ENCODE peak calls at places on chromosomes 6 and 20, in five cellular contexts. One of them, this sample, is unnamed.

GRCh38 chr6:39847216-39847615 is 55.0 kb downstream of the DAAM2 start:
- DNase-seq in H1: no peak
- DNase-seq in endodermal cell: peak; percentile 62
- DNase-seq in GM23248: peak; percentile 22
- DNase-seq in A673: no peak
- DNase-seq in this sample: peak; percentile 55

GRCh38 chr6:36319436-36319762 is 17.3 kb downstream of the BNIP5 start:
- DNase-seq in H1: no peak
- DNase-seq in GM23248: no peak
- DNase-seq in A673: no peak
- DNase-seq in endodermal cell: no peak
- DNase-seq in this sample: no peak

GRCh38 chr6:79506251-79506650 is 31.0 kb downstream of the LCA5 start:
- DNase-seq in A673: no peak
- DNase-seq in GM23248: peak; percentile 25
- DNase-seq in endodermal cell: no peak
- DNase-seq in H1: no peak
- DNase-seq in this sample: no peak

GRCh38 chr6:25253371-25253770 is 25.8 kb upstream of the CARMIL1 start:
- DNase-seq in GM23248: no peak
- DNase-seq in H1: no peak
- DNase-seq in A673: no peak
- DNase-seq in endodermal cell: no peak
- DNase-seq in this sample: no peak

GRCh38 chr6:38973178-38974057 is 75.2 kb upstream of the GLP1R start:
- DNase-seq in H1: no peak
- DNase-seq in A673: peak; percentile 63
- DNase-seq in GM23248: peak; percentile 72
- DNase-seq in endodermal cell: no peak
- DNase-seq in this sample: no peak

GRCh38 chr6:80605165-80605989 is 498.9 kb downstream of the BCKDHB start:
- DNase-seq in endodermal cell: no peak
- DNase-seq in A673: peak; percentile 74
- DNase-seq in GM23248: peak; percentile 55
- DNase-seq in H1: no peak
- DNase-seq in this sample: no peak

GRCh38 chr6:66128676-66129075 is 421.6 kb upstream of the EYS start:
- DNase-seq in endodermal cell: no peak
- DNase-seq in H1: no peak
- DNase-seq in A673: no peak
- DNase-seq in GM23248: no peak
- DNase-seq in this sample: no peak

GRCh38 chr6:89260832-89261231 is 43.7 kb upstream of the GABRR1 start:
- DNase-seq in A673: peak; percentile 31
- DNase-seq in GM23248: peak; percentile 12
- DNase-seq in H1: no peak
- DNase-seq in endodermal cell: no peak
- DNase-seq in this sample: no peak

GRCh38 chr6:14723535-14724086 is 522.3 kb upstream of the JARID2 start:
- DNase-seq in endodermal cell: no peak
- DNase-seq in GM23248: no peak
- DNase-seq in A673: no peak
- DNase-seq in H1: no peak
- DNase-seq in this sample: no peak

GRCh38 chr6:106516629-106517028 is 112.7 kb downstream of the RTN4IP1 start:
- DNase-seq in A673: no peak
- DNase-seq in endodermal cell: no peak
- DNase-seq in H1: no peak
- DNase-seq in GM23248: no peak
- DNase-seq in this sample: no peak

DNA sequence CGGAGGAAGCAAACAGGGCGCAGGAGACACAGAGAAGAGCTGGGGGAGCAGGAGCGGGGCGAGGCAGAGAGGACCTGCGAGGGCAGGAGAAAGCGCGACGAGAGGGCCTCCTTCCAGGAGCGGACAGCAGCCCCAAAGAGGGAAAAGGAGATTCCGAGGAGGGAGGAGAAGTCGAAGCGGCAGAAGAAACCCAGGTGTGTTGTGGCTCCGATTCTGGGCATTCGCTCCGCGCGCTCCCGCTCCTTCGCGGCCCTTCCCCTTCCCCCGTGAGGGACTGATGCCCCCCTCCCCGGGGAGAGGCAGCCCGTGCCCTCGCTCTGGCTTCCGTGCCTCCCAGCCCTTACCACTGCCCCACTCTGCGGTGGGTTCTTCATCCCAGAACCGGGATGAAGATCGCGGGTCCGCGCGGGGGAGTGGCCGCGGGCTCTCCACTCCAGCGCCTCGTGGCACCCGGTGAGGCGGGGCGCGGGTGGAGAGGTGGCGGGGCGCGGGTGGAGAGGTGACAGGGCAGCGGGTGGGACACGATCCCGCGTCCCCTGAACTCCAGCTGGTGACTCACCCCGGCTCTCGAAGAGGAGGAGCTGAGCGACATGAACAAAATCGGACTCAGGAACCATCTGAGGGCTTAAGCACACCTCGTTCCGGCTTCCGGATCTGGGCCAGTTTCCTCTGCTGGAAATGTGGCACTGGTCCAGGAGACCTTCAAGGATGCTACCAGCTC is 22.4 kb downstream of the TMC2 start:
- DNase-seq in H1: no peak
- DNase-seq in GM23248: peak; percentile 38
- DNase-seq in A673: peak; percentile 16
- DNase-seq in endodermal cell: peak; percentile 72
- DNase-seq in this sample: no peak
- H3K4me3 ChIP-seq in H1: peak overlapping the region; percentile 49
- H3K4me3 ChIP-seq in GM23248: no peak overlapping the region
- H3K4me3 ChIP-seq in A673: peak overlapping the region; percentile 23
- H3K4me3 ChIP-seq in endodermal cell: peak overlapping the region; percentile 72
- H3K4me3 ChIP-seq in this sample: peak overlapping the region; percentile 46

GRCh38 chr20:31678389-31679356 is 41.0 kb downstream of the COX4I2 start:
- DNase-seq in endodermal cell: peak; percentile 55
- DNase-seq in GM23248: no peak
- DNase-seq in A673: no peak
- DNase-seq in H1: no peak
- DNase-seq in this sample: no peak
- H3K27ac ChIP-seq in endodermal cell: no peak overlapping the region
- H3K27ac ChIP-seq in GM23248: no peak overlapping the region
- H3K27ac ChIP-seq in A673: no peak overlapping the region
- H3K27ac ChIP-seq in H1: peak overlapping the region; percentile 15
- H3K27ac ChIP-seq in this sample: peak overlapping the region; percentile 95

GRCh38 chr6:50143011-50143719 is 93.4 kb upstream of the DEFB112 start:
- DNase-seq in GM23248: no peak
- DNase-seq in A673: no peak
- DNase-seq in H1: no peak
- DNase-seq in endodermal cell: no peak
- DNase-seq in this sample: no peak

GRCh38 chr6:50145125-50145524 is 95.4 kb upstream of the DEFB112 start:
- DNase-seq in A673: peak; percentile 4
- DNase-seq in GM23248: peak; percentile 27
- DNase-seq in endodermal cell: no peak
- DNase-seq in H1: no peak
- DNase-seq in this sample: no peak

GRCh38 chr6:50135968-50136367 is 86.2 kb upstream of the DEFB112 start:
- DNase-seq in endodermal cell: no peak
- DNase-seq in GM23248: no peak
- DNase-seq in A673: no peak
- DNase-seq in H1: no peak
- DNase-seq in this sample: no peak

GRCh38 chr6:50141100-50141499 is 91.4 kb upstream of the DEFB112 start:
- DNase-seq in endodermal cell: no peak
- DNase-seq in GM23248: no peak
- DNase-seq in A673: no peak
- DNase-seq in H1: no peak
- DNase-seq in this sample: no peak
- H3K4me3 ChIP-seq in endodermal cell: no peak overlapping the region
- H3K4me3 ChIP-seq in GM23248: no peak overlapping the region
- H3K4me3 ChIP-seq in A673: no peak overlapping the region
- H3K4me3 ChIP-seq in H1: no peak overlapping the region
- H3K4me3 ChIP-seq in this sample: no peak overlapping the region

GRCh38 chr20:4811661-4812181 is 90.0 kb downstream of the PRND start:
- DNase-seq in H1: no peak
- DNase-seq in GM23248: no peak
- DNase-seq in A673: no peak
- DNase-seq in endodermal cell: no peak
- DNase-seq in this sample: peak; percentile 72

GRCh38 chr20:4812216-4812615 is 90.5 kb downstream of the PRND start:
- DNase-seq in endodermal cell: no peak
- DNase-seq in H1: no peak
- DNase-seq in GM23248: no peak
- DNase-seq in A673: no peak
- DNase-seq in this sample: no peak

GRCh38 chr20:4813076-4813838 is 91.5 kb downstream of the PRND start:
- DNase-seq in A673: no peak
- DNase-seq in endodermal cell: no peak
- DNase-seq in GM23248: no peak
- DNase-seq in H1: no peak
- DNase-seq in this sample: no peak

GRCh38 chr20:4811257-4811656 is 89.5 kb downstream of the PRND start:
- DNase-seq in H1: no peak
- DNase-seq in endodermal cell: no peak
- DNase-seq in GM23248: no peak
- DNase-seq in A673: no peak
- DNase-seq in this sample: no peak

DNA sequence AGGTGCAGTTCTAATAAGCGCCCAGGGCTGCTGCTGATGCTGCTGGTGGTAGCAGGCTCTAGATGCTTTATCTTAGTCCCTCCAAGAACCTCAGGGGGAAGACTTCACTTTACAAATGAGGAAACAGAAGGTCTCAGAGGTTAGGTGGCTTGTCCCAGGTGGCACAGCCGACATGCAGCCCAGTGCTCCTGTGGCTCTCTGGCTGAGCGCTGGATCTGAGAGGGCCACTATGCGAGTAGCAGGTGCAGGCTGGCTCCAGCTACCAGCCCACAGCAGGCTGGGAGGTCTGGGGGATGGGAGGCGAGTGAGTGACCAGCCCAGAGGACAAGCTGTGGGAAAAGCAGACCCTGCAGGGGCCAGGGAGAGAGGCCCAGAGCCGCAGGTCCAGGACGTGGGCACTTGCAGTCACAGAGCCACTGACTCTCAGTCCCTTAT is 90.9 kb downstream of the PRND start:
- DNase-seq in endodermal cell: no peak
- DNase-seq in GM23248: no peak
- DNase-seq in H1: no peak
- DNase-seq in A673: no peak
- DNase-seq in this sample: no peak
- H3K27ac ChIP-seq in endodermal cell: no peak overlapping the region
- H3K27ac ChIP-seq in GM23248: no peak overlapping the region
- H3K27ac ChIP-seq in H1: no peak overlapping the region
- H3K27ac ChIP-seq in A673: no peak overlapping the region
- H3K27ac ChIP-seq in this sample: peak overlapping the region; percentile 69

GRCh38 chr6:170146640-170147039 is 144.2 kb downstream of the DLL1 start:
- DNase-seq in H1: no peak
- DNase-seq in A673: no peak
- DNase-seq in GM23248: no peak
- DNase-seq in endodermal cell: peak; percentile 31
- DNase-seq in this sample: no peak

GRCh38 chr6:170147056-170147787 is 143.7 kb downstream of the DLL1 start:
- DNase-seq in GM23248: peak; percentile 52
- DNase-seq in H1: no peak
- DNase-seq in endodermal cell: peak; percentile 44
- DNase-seq in A673: no peak
- DNase-seq in this sample: no peak

GRCh38 chr6:170148709-170149470 is 142.0 kb downstream of the DLL1 start:
- DNase-seq in GM23248: no peak
- DNase-seq in endodermal cell: peak; percentile 44
- DNase-seq in H1: no peak
- DNase-seq in A673: no peak
- DNase-seq in this sample: no peak

GRCh38 chr6:170149681-170150589 is 140.9 kb downstream of the DLL1 start:
- DNase-seq in GM23248: no peak
- DNase-seq in H1: no peak
- DNase-seq in A673: no peak
- DNase-seq in endodermal cell: no peak
- DNase-seq in this sample: peak; percentile 9

GRCh38 chr6:170147832-170148708 is 142.8 kb downstream of the DLL1 start:
- DNase-seq in endodermal cell: peak; percentile 82
- DNase-seq in H1: no peak
- DNase-seq in GM23248: no peak
- DNase-seq in A673: no peak
- DNase-seq in this sample: no peak
- H3K4me3 ChIP-seq in endodermal cell: no peak overlapping the region
- H3K4me3 ChIP-seq in H1: no peak overlapping the region
- H3K4me3 ChIP-seq in GM23248: no peak overlapping the region
- H3K4me3 ChIP-seq in A673: no peak overlapping the region
- H3K4me3 ChIP-seq in this sample: peak overlapping the region; percentile 17

GRCh38 chr20:10671221-10671849 is 2.5 kb downstream of the JAG1 start:
- DNase-seq in H1: no peak
- DNase-seq in endodermal cell: peak; percentile 88
- DNase-seq in GM23248: peak; percentile 96
- DNase-seq in A673: peak; percentile 92
- DNase-seq in this sample: peak; percentile 70

GRCh38 chr20:10668677-10669368 is 5.0 kb downstream of the JAG1 start:
- DNase-seq in A673: no peak
- DNase-seq in H1: no peak
- DNase-seq in GM23248: no peak
- DNase-seq in endodermal cell: no peak
- DNase-seq in this sample: no peak

GRCh38 chr20:10669843-10670446 is 3.9 kb downstream of the JAG1 start:
- DNase-seq in GM23248: no peak
- DNase-seq in endodermal cell: no peak
- DNase-seq in H1: no peak
- DNase-seq in A673: peak; percentile 52
- DNase-seq in this sample: no peak

GRCh38 chr20:10671850-10672578 is 1.8 kb downstream of the JAG1 start:
- DNase-seq in endodermal cell: peak; percentile 84
- DNase-seq in A673: peak; percentile 71
- DNase-seq in H1: no peak
- DNase-seq in GM23248: peak; percentile 71
- DNase-seq in this sample: peak; percentile 79

GRCh38 chr20:10670521-10671220 is 3.1 kb downstream of the JAG1 start:
- DNase-seq in H1: no peak
- DNase-seq in GM23248: no peak
- DNase-seq in A673: no peak
- DNase-seq in endodermal cell: no peak
- DNase-seq in this sample: no peak
- H3K27ac ChIP-seq in H1: no peak overlapping the region
- H3K27ac ChIP-seq in GM23248: peak overlapping the region; percentile 50
- H3K27ac ChIP-seq in A673: peak overlapping the region; percentile 75
- H3K27ac ChIP-seq in endodermal cell: peak overlapping the region; percentile 42
- H3K27ac ChIP-seq in this sample: peak overlapping the region; percentile 99

GRCh38 chr6:33194431-33194979 is 2.2 kb upstream of the COL11A2 start:
- DNase-seq in endodermal cell: no peak
- DNase-seq in H1: no peak
- DNase-seq in A673: no peak
- DNase-seq in GM23248: no peak
- DNase-seq in this sample: no peak
- H3K4me3 ChIP-seq in endodermal cell: no peak overlapping the region
- H3K4me3 ChIP-seq in H1: no peak overlapping the region
- H3K4me3 ChIP-seq in A673: no peak overlapping the region
- H3K4me3 ChIP-seq in GM23248: no peak overlapping the region
- H3K4me3 ChIP-seq in this sample: no peak overlapping the region

This sample was measured in left ventricle myocardium inferior.